ENCODE peak calls at places on chromosomes 12 and 14, in six cellular contexts. One of them, this sample, is unnamed.

GRCh38 chr14:75049731-75050201 is 1.5 kb downstream of the MLH3 start:
- DNase-seq in foreskin fibroblast: peak
- DNase-seq in HFFc6: no peak
- DNase-seq in heart left ventricle: no peak
- DNase-seq in HCT116: no peak
- DNase-seq in AG04450: no peak
- DNase-seq in this sample: no peak

GRCh38 chr14:34489324-34489723 is 27.3 kb upstream of the SPTSSA start:
- DNase-seq in foreskin fibroblast: no peak
- DNase-seq in HFFc6: no peak
- DNase-seq in heart left ventricle: no peak
- DNase-seq in HCT116: no peak
- DNase-seq in AG04450: no peak
- DNase-seq in this sample: no peak

GRCh38 chr12:119176267-119177055 is 2.3 kb upstream of the HSPB8 start:
- DNase-seq in heart left ventricle: peak
- DNase-seq in AG04450: peak
- DNase-seq in HFFc6: peak
- DNase-seq in foreskin fibroblast: peak
- DNase-seq in HCT116: peak
- DNase-seq in this sample: peak

GRCh38 chr14:24258548-24259265 is 4.3 kb downstream of the TGM1 start:
- DNase-seq in AG04450: no peak
- DNase-seq in foreskin fibroblast: no peak
- DNase-seq in HCT116: no peak
- DNase-seq in HFFc6: no peak
- DNase-seq in heart left ventricle: no peak
- DNase-seq in this sample: no peak

GRCh38 chr14:63725786-63726185 is 2.1 kb downstream of the SGPP1 start:
- DNase-seq in foreskin fibroblast: peak
- DNase-seq in heart left ventricle: no peak
- DNase-seq in AG04450: no peak
- DNase-seq in HCT116: no peak
- DNase-seq in HFFc6: no peak
- DNase-seq in this sample: no peak

GRCh38 chr14:105945891-105946290 is 419.5 kb downstream of the TMEM121 start:
- DNase-seq in foreskin fibroblast: no peak
- DNase-seq in HFFc6: no peak
- DNase-seq in AG04450: no peak
- DNase-seq in HCT116: no peak
- DNase-seq in heart left ventricle: peak
- DNase-seq in this sample: no peak

GRCh38 chr12:69396963-69397362 is 37.4 kb downstream of the YEATS4 start:
- DNase-seq in AG04450: no peak
- DNase-seq in foreskin fibroblast: no peak
- DNase-seq in heart left ventricle: no peak
- DNase-seq in HFFc6: no peak
- DNase-seq in HCT116: no peak
- DNase-seq in this sample: no peak

GRCh38 chr14:42140831-42141279 is 534.2 kb downstream of the LRFN5 start:
- DNase-seq in HFFc6: peak
- DNase-seq in AG04450: peak
- DNase-seq in HCT116: no peak
- DNase-seq in heart left ventricle: no peak
- DNase-seq in foreskin fibroblast: peak
- DNase-seq in this sample: peak

GRCh38 chr14:36942522-36943245 is 229.7 kb downstream of the SLC25A21 start:
- DNase-seq in heart left ventricle: no peak
- DNase-seq in HFFc6: no peak
- DNase-seq in AG04450: no peak
- DNase-seq in foreskin fibroblast: peak
- DNase-seq in HCT116: no peak
- DNase-seq in this sample: no peak

GRCh38 chr12:104218935-104219334 is 3.4 kb downstream of the TXNRD1 start:
- DNase-seq in foreskin fibroblast: peak
- DNase-seq in heart left ventricle: no peak
- DNase-seq in AG04450: no peak
- DNase-seq in HFFc6: peak
- DNase-seq in HCT116: peak
- DNase-seq in this sample: no peak

GRCh38 chr12:116592731-116593130 is 33.5 kb downstream of the MAP1LC3B2 start:
- DNase-seq in foreskin fibroblast: peak
- DNase-seq in AG04450: no peak
- DNase-seq in HCT116: no peak
- DNase-seq in heart left ventricle: no peak
- DNase-seq in HFFc6: no peak
- DNase-seq in this sample: no peak

GRCh38 chr12:116588390-116589028 is 29.3 kb downstream of the MAP1LC3B2 start:
- DNase-seq in heart left ventricle: no peak
- DNase-seq in HCT116: no peak
- DNase-seq in AG04450: no peak
- DNase-seq in foreskin fibroblast: no peak
- DNase-seq in HFFc6: no peak
- DNase-seq in this sample: no peak

GRCh38 chr12:116591608-116592115 is 32.5 kb downstream of the MAP1LC3B2 start:
- DNase-seq in HFFc6: no peak
- DNase-seq in HCT116: no peak
- DNase-seq in AG04450: peak
- DNase-seq in heart left ventricle: no peak
- DNase-seq in foreskin fibroblast: peak
- DNase-seq in this sample: no peak

GRCh38 chr12:116592116-116592637 is 33.0 kb downstream of the MAP1LC3B2 start:
- DNase-seq in AG04450: no peak
- DNase-seq in foreskin fibroblast: peak
- DNase-seq in heart left ventricle: no peak
- DNase-seq in HCT116: no peak
- DNase-seq in HFFc6: no peak
- DNase-seq in this sample: no peak

DNA sequence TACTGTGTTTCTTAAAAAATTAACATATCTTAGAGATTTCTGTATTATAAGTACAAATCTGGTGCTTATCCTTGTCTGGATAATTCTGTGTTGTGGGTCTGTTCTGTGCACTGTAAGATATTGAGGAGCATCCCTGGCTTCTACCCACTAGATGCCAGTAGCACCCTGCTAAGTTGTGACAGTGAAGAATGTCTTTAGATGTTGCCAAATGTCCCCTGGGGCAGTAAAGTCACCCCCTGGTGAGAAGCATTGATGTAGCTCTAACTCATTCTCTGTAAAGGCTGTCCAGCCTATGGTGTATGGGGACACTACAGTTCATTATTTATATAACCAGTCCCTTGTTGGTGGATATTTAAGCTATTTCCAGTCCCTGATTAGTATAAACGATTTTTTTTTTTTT is 31.4 kb downstream of the MAP1LC3B2 start:
- DNase-seq in AG04450: no peak
- DNase-seq in foreskin fibroblast: peak
- DNase-seq in heart left ventricle: no peak
- DNase-seq in HFFc6: peak
- DNase-seq in HCT116: no peak
- DNase-seq in this sample: no peak
- TF ChIP-seq CTCF in AG04450: no peak
- TF ChIP-seq CTCF in foreskin fibroblast: no peak
- TF ChIP-seq CTCF in heart left ventricle: no peak
- TF ChIP-seq CTCF in HFFc6: no peak
- TF ChIP-seq CTCF in HCT116: peak
- TF ChIP-seq CTCF in this sample: no peak

GRCh38 chr12:90959538-90960139 is 4.7 kb upstream of the CCER1 start:
- DNase-seq in HFFc6: peak
- DNase-seq in heart left ventricle: no peak
- DNase-seq in AG04450: no peak
- DNase-seq in foreskin fibroblast: peak
- DNase-seq in HCT116: peak
- DNase-seq in this sample: no peak

GRCh38 chr12:90961154-90961553 is 6.2 kb upstream of the CCER1 start:
- DNase-seq in AG04450: no peak
- DNase-seq in heart left ventricle: no peak
- DNase-seq in HCT116: no peak
- DNase-seq in HFFc6: no peak
- DNase-seq in foreskin fibroblast: no peak
- DNase-seq in this sample: no peak

GRCh38 chr12:90954921-90955320 is at the start of gene CCER1:
- DNase-seq in AG04450: no peak
- DNase-seq in HFFc6: no peak
- DNase-seq in HCT116: no peak
- DNase-seq in heart left ventricle: no peak
- DNase-seq in foreskin fibroblast: no peak
- DNase-seq in this sample: no peak

GRCh38 chr12:90954428-90954827 is 548 bp downstream of the CCER1 start:
- DNase-seq in heart left ventricle: no peak
- DNase-seq in AG04450: no peak
- DNase-seq in HFFc6: no peak
- DNase-seq in foreskin fibroblast: no peak
- DNase-seq in HCT116: no peak
- DNase-seq in this sample: no peak

DNA sequence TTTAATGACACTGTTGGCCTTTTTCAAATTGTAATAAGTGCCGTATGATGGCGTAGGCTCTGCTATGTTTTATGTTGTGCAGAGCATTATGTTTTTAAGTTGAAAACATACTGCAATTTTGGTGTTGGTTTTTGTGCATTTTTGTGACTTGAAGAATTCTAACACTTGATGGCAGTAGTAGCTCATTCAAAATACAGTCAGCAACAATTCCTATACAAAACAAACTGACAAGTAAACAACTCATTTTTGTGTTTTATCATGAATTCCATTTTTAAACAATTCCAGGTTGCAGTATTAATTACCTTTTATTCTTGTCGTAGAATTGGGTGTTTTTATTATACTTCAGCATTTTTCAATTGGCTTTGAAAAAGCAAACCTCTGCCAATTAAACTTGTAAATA is 4.0 kb upstream of the CCER1 start:
- DNase-seq in HCT116: no peak
- DNase-seq in HFFc6: peak
- DNase-seq in heart left ventricle: no peak
- DNase-seq in foreskin fibroblast: peak
- DNase-seq in AG04450: no peak
- DNase-seq in this sample: no peak
- TF ChIP-seq CTCF in HCT116: no peak
- TF ChIP-seq CTCF in HFFc6: no peak
- TF ChIP-seq CTCF in heart left ventricle: no peak
- TF ChIP-seq CTCF in foreskin fibroblast: peak
- TF ChIP-seq CTCF in AG04450: no peak
- TF ChIP-seq CTCF in this sample: no peak

DNA sequence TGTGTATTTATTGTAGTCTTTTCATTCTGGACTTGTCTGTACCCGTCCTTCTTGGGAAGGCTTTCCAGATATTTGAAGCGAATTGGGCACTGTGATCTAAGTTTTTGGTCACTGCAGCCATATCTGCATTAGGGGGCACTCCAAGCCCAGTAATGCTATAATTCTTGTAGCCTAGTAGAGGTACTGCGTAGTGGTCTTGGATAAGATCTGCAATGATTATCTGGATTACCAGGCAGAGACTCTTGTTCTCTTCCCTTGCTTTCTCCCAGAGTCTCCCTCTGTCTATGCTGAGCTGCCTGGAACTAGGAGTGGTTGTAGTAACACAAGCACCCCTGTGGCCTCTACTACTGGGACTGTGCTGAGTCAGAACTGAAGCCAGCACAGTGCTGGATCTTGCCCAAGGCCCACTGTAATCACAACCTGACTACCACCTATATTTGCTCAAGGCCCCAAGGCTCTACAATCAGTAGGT is 30.0 kb downstream of the SLC38A2 start:
- DNase-seq in AG04450: no peak
- DNase-seq in HFFc6: peak
- DNase-seq in foreskin fibroblast: peak
- DNase-seq in HCT116: peak
- DNase-seq in heart left ventricle: peak
- DNase-seq in this sample: no peak
- TF ChIP-seq CTCF in AG04450: peak
- TF ChIP-seq CTCF in HFFc6: peak
- TF ChIP-seq CTCF in foreskin fibroblast: peak
- TF ChIP-seq CTCF in HCT116: peak
- TF ChIP-seq CTCF in heart left ventricle: peak
- TF ChIP-seq CTCF in this sample: peak

DNA sequence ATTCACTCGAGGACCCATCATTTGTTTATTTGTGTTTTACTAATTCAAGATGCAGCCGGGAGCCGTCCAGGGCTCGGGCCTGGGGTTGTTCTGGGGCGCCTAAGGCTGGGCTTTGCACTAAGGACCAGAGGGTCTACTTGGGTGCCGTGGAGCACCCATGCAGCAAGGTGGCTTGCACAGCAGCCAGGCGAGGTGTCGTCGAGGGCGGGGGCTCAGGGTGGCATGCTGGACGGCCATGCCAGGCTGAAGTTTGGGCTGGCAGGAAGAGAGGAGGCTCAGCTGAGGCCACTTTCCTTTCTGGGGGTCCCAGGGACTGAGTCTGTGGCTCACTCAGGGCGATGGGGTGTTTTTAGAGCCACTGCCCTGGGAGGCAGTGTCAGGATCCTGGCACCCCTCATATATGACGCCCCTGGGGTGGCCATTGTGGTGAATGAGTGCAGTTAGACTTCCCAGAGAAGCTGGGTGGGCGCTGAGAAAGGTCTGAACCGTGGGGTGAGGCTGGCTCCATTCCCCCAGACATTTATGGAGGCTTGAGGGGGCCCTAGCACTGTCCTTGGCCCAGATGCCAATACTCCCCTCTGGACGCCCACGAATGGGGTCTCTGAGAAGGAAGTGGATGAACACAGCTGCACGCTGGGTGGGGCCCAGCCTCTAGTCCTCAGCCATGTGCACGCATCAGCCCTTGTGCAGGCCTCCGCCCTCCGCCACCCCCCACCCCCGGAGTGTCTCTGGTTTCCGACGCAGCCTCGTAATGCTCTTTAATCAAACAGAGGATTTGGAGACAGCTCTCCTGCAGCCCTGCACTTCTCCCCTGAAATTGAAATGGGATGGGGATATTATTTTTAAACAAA is 11.3 kb downstream of the MEG3 start:
- DNase-seq in foreskin fibroblast: no peak
- DNase-seq in AG04450: no peak
- DNase-seq in HCT116: no peak
- DNase-seq in heart left ventricle: no peak
- DNase-seq in HFFc6: no peak
- DNase-seq in this sample: no peak
- TF ChIP-seq CTCF in foreskin fibroblast: no peak
- TF ChIP-seq CTCF in AG04450: no peak
- TF ChIP-seq CTCF in HCT116: no peak
- TF ChIP-seq CTCF in heart left ventricle: no peak
- TF ChIP-seq CTCF in HFFc6: no peak
- TF ChIP-seq CTCF in this sample: no peak

GRCh38 chr12:125983094-125983783 is 918.0 kb downstream of the AACS start:
- DNase-seq in HCT116: no peak
- DNase-seq in foreskin fibroblast: peak
- DNase-seq in AG04450: no peak
- DNase-seq in heart left ventricle: no peak
- DNase-seq in HFFc6: no peak
- DNase-seq in this sample: no peak
- TF ChIP-seq CTCF in HCT116: no peak
- TF ChIP-seq CTCF in foreskin fibroblast: no peak
- TF ChIP-seq CTCF in AG04450: no peak
- TF ChIP-seq CTCF in heart left ventricle: no peak
- TF ChIP-seq CTCF in HFFc6: no peak
- TF ChIP-seq CTCF in this sample: no peak

GRCh38 chr12:20950248-20950647 is 139.7 kb downstream of the SLCO1B3 start:
- DNase-seq in HFFc6: no peak
- DNase-seq in HCT116: peak
- DNase-seq in AG04450: no peak
- DNase-seq in foreskin fibroblast: peak
- DNase-seq in heart left ventricle: no peak
- DNase-seq in this sample: no peak
- TF ChIP-seq CTCF in HFFc6: peak
- TF ChIP-seq CTCF in HCT116: peak
- TF ChIP-seq CTCF in AG04450: no peak
- TF ChIP-seq CTCF in foreskin fibroblast: no peak
- TF ChIP-seq CTCF in heart left ventricle: no peak
- TF ChIP-seq CTCF in this sample: no peak

This sample was measured in HFF-Myc.